ENCODE peak calls at places on chromosomes 16 and 17, in six cellular contexts. One of them, this sample, is unnamed.

GRCh38 chr16:22946433-22946832 is 132.5 kb downstream of the HS3ST2 start:
- DNase-seq in T-cell: no peak
- DNase-seq in M059J: peak
- DNase-seq in NCI-H2029: no peak
- DNase-seq in adipocyte: no peak
- DNase-seq in posterior vena cava: no peak
- DNase-seq in this sample: no peak

GRCh38 chr17:13102477-13102876 is 84.7 kb upstream of the ELAC2 start:
- DNase-seq in posterior vena cava: no peak
- DNase-seq in T-cell: no peak
- DNase-seq in NCI-H2029: no peak
- DNase-seq in adipocyte: no peak
- DNase-seq in M059J: no peak
- DNase-seq in this sample: no peak

GRCh38 chr16:55559233-55559632 is 7.3 kb upstream of the CAPNS2 start:
- DNase-seq in M059J: peak
- DNase-seq in NCI-H2029: no peak
- DNase-seq in adipocyte: peak
- DNase-seq in T-cell: no peak
- DNase-seq in posterior vena cava: no peak
- DNase-seq in this sample: no peak

GRCh38 chr17:50102164-50102991 is 7.2 kb downstream of the PDK2 start:
- DNase-seq in T-cell: no peak
- DNase-seq in adipocyte: no peak
- DNase-seq in NCI-H2029: no peak
- DNase-seq in M059J: peak
- DNase-seq in posterior vena cava: no peak
- DNase-seq in this sample: no peak

GRCh38 chr17:292531-293382 is 59.9 kb downstream of the RPH3AL start:
- DNase-seq in posterior vena cava: peak
- DNase-seq in M059J: no peak
- DNase-seq in NCI-H2029: no peak
- DNase-seq in T-cell: no peak
- DNase-seq in adipocyte: no peak
- DNase-seq in this sample: no peak

GRCh38 chr16:57607676-57608461 is 20.6 kb upstream of the ADGRG1 start:
- DNase-seq in T-cell: no peak
- DNase-seq in M059J: no peak
- DNase-seq in posterior vena cava: no peak
- DNase-seq in adipocyte: no peak
- DNase-seq in NCI-H2029: no peak
- DNase-seq in this sample: no peak

GRCh38 chr16:86080982-86081381 is 182.0 kb downstream of the IRF8 start:
- DNase-seq in T-cell: no peak
- DNase-seq in NCI-H2029: no peak
- DNase-seq in adipocyte: no peak
- DNase-seq in M059J: no peak
- DNase-seq in posterior vena cava: peak
- DNase-seq in this sample: no peak

GRCh38 chr17:14622622-14623101 is 321.8 kb downstream of the HS3ST3B1 start:
- DNase-seq in NCI-H2029: no peak
- DNase-seq in T-cell: no peak
- DNase-seq in adipocyte: no peak
- DNase-seq in posterior vena cava: no peak
- DNase-seq in M059J: peak
- DNase-seq in this sample: peak

GRCh38 chr16:1470543-1471251 is 4.1 kb downstream of the CLCN7 start:
- DNase-seq in NCI-H2029: no peak
- DNase-seq in posterior vena cava: no peak
- DNase-seq in M059J: no peak
- DNase-seq in adipocyte: no peak
- DNase-seq in T-cell: no peak
- DNase-seq in this sample: no peak

GRCh38 chr17:28901866-28902818 is 737 bp downstream of the DHRS13 start:
- DNase-seq in T-cell: no peak
- DNase-seq in posterior vena cava: no peak
- DNase-seq in NCI-H2029: no peak
- DNase-seq in adipocyte: peak
- DNase-seq in M059J: no peak
- DNase-seq in this sample: peak

GRCh38 chr17:7947651-7948050 is 15.6 kb downstream of the CNTROB start:
- DNase-seq in T-cell: no peak
- DNase-seq in NCI-H2029: no peak
- DNase-seq in adipocyte: no peak
- DNase-seq in posterior vena cava: no peak
- DNase-seq in M059J: no peak
- DNase-seq in this sample: peak

GRCh38 chr17:65530158-65530984 is 31.1 kb downstream of the AXIN2 start:
- DNase-seq in M059J: no peak
- DNase-seq in T-cell: no peak
- DNase-seq in posterior vena cava: peak
- DNase-seq in NCI-H2029: no peak
- DNase-seq in adipocyte: no peak
- DNase-seq in this sample: no peak

GRCh38 chr17:65294184-65294719 is 157.1 kb downstream of the RGS9 start:
- DNase-seq in posterior vena cava: no peak
- DNase-seq in adipocyte: peak
- DNase-seq in NCI-H2029: peak
- DNase-seq in M059J: peak
- DNase-seq in T-cell: peak
- DNase-seq in this sample: peak

GRCh38 chr16:9755076-9755475 is 427.2 kb downstream of the GRIN2A start:
- DNase-seq in T-cell: no peak
- DNase-seq in posterior vena cava: no peak
- DNase-seq in NCI-H2029: no peak
- DNase-seq in M059J: no peak
- DNase-seq in adipocyte: peak
- DNase-seq in this sample: no peak

GRCh38 chr17:71987634-71988033 is 133.2 kb upstream of the SOX9 start:
- DNase-seq in M059J: peak
- DNase-seq in posterior vena cava: no peak
- DNase-seq in T-cell: no peak
- DNase-seq in adipocyte: peak
- DNase-seq in NCI-H2029: no peak
- DNase-seq in this sample: no peak